ENCODE peak calls at places on chromosomes 2 and 18, in eight cellular contexts. U is IMR-90, A is mucosa of descending colon, M is MM.1S, W is cardiac muscle cell, B is A549, P is left ventricle myocardium inferior, F is ascending aorta. I is an unnamed sample.

GRCh38 chr2:205171541-205171940 is 510.8 kb upstream of the NRP2 start:
- DNase-seq in F (no peak), B (no peak), A (no peak), W (no peak), P (no peak), M (no peak), U (no peak), I (no peak)

GRCh38 chr2:207480521-207481034 is 49.2 kb upstream of the CREB1 start:
- DNase-seq in A (no peak), B (no peak), F (no peak), P (no peak), W (no peak), M (no peak), U (no peak), I (no peak)

GRCh38 chr2:71950256-71951066 is 197.2 kb downstream of the CYP26B1 start:
- DNase-seq in P (peak; percentile 80), A (no peak), B (no peak), U (no peak), W (no peak), M (no peak), F (no peak), I (no peak)

GRCh38 chr2:190121971-190122370 is 59.4 kb upstream of the MSTN start:
- DNase-seq in F (no peak), A (no peak), U (peak; percentile 41), B (peak; percentile 32), P (no peak), W (peak; percentile 12), M (peak; percentile 18), I (peak; percentile 17)

GRCh38 chr2:85846411-85846810 is 42.4 kb downstream of the ST3GAL5 start:
- DNase-seq in P (no peak), A (no peak), M (no peak), W (no peak), U (peak; percentile 91), B (no peak), F (no peak), I (no peak)

GRCh38 chr2:5990021-5990420 is 297.8 kb downstream of the SOX11 start:
- DNase-seq in W (no peak), U (no peak), M (no peak), P (no peak), F (no peak), B (no peak), A (no peak), I (no peak)

GRCh38 chr2:228613133-228613532 is 431.6 kb upstream of the SPHKAP start:
- DNase-seq in M (no peak), B (peak; percentile 5), A (no peak), W (no peak), U (peak; percentile 95), F (no peak), P (no peak), I (no peak)

GRCh38 chr2:203328735-203329549 is 748 bp downstream of the ABI2 start:
- DNase-seq in B (peak; percentile 28), M (peak; percentile 27), F (no peak), U (peak; percentile 30), A (peak; percentile 32), P (peak; percentile 57), W (peak; percentile 66), I (peak; percentile 65)

GRCh38 chr2:182744490-182744889 is 28.4 kb downstream of the DNAJC10 start:
- DNase-seq in U (peak; percentile 18), W (no peak), F (no peak), A (no peak), P (no peak), M (no peak), B (no peak), I (no peak)

GRCh38 chr2:224947566-224947965 is 94.7 kb downstream of the DOCK10 start:
- DNase-seq in F (no peak), P (no peak), W (no peak), A (no peak), U (peak; percentile 22), B (no peak), M (no peak), I (no peak)

GRCh38 chr2:64650257-64650656 is 3.5 kb downstream of the SERTAD2 start:
- DNase-seq in B (no peak), W (no peak), M (no peak), F (no peak), U (no peak), P (no peak), A (no peak), I (no peak)

GRCh38 chr2:95058989-95059601 is 33.6 kb downstream of the MAL start:
- DNase-seq in P (no peak), A (no peak), M (no peak), W (no peak), U (no peak), F (no peak), B (no peak), I (no peak)

GRCh38 chr2:177474904-177475474 is 82.4 kb downstream of the AGPS start:
- DNase-seq in F (no peak), P (no peak), B (no peak), M (no peak), U (peak; percentile 52), W (no peak), A (no peak), I (no peak)

GRCh38 chr18:62768172-62768943 is 53.0 kb downstream of the PHLPP1 start:
- DNase-seq in W (no peak), A (no peak), M (no peak), B (no peak), F (no peak), U (no peak), P (no peak), I (no peak)

GRCh38 chr18:46343940-46344372 is 239.8 kb downstream of the HAUS1 start:
- DNase-seq in F (no peak), M (peak; percentile 91), P (peak; percentile 40), U (no peak), B (no peak), W (no peak), A (no peak), I (no peak)

GRCh38 chr2:69734040-69734611 is 7.8 kb upstream of the ANXA4 start:
- DNase-seq in U (no peak), B (peak; percentile 82), P (no peak), W (no peak), F (no peak), A (no peak), M (no peak), I (peak; percentile 61)

GRCh38 chr2:194166818-194167217 is 1490.2 kb upstream of the SLC39A10 start:
- DNase-seq in U (no peak), F (no peak), B (peak; percentile 38), P (no peak), M (peak; percentile 33), A (peak; percentile 30), W (peak; percentile 61), I (peak; percentile 15)

DNA sequence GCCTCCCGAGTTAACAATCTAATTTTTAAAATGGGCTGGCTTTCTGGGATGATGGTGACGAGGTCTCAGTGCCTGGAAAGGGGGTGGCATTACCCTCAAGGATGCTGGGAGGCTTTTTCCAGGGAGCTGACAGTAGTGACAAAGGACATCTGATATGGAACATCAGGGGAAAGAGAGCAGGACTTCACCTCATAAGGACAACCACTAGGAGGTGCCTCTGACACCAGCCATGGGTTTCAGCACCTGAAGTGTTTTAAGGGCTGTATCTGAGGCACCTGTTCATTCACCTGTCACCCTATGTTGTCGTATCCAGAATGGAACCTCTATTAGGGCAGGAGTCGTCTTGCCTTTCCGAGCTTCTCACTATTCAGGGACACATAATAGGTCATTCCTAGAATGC is 10.8 kb downstream of the IL36B start:
- DNase-seq in U (no peak), W (no peak), P (no peak), A (no peak), F (no peak), M (peak; percentile 37), B (peak; percentile 11), I (peak; percentile 41)
- TF ChIP-seq CTCF in U (no peak), W (no peak), P (no peak), A (no peak), F (no peak), M (peak; percentile 39), B (no peak), I (peak; percentile 26)

DNA sequence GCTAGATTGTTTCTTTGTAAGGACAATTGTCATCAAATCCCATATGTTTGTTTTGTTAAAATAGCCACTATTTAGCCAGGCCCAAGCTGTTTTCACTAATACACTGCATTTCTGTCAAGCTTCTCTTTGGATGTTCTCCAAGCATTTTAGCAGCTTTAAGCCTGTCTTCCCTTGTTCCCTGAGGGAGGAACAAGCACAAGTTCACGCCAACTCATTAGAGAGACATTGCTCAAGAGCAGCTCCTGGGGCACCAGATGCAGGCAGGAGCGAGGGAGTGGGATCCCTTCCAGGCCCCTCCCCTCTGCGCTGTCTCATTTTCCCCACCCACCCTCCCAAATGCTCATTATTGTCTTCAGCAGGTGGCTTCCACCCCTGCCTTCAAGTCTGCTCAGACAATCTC is 32.6 kb upstream of the PPP3R1 start:
- DNase-seq in B (no peak), M (no peak), F (no peak), P (peak; percentile 69), U (peak; percentile 65), A (peak; percentile 8), W (no peak), I (no peak)
- H3K4me1 ChIP-seq in B (peaks cover 3% of the 10 kb centered on the region), M (peaks cover 16% of the 10 kb centered on the region), F (peaks cover 6% of the 10 kb centered on the region), P (peaks cover 31% of the 10 kb centered on the region), U (no peaks in the 10 kb centered on the region), A (no peaks in the 10 kb centered on the region), W (peaks cover 4% of the 10 kb centered on the region), I (no peaks in the 10 kb centered on the region)

DNA sequence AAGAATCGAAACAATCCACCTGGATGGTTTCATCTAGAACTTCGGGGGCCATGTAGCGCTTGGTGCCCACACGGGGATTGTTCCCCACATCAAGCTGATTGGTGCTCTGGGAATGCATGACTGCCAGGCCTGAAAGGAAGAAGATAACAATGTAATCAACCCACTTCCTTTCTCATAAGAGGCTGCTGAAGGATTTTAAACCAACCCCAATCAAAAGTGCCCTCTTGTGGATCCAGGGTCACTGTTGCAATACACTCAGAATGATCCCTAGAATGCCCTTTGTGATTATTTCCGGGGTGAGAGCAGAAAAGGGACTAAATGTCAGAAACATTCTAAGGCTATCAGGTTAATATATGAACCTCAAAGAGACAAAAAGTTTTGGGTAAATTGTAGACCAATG is 115.2 kb downstream of the ACVR1 start:
- DNase-seq in F (no peak), P (no peak), M (peak; percentile 25), W (no peak), U (no peak), B (no peak), A (no peak), I (no peak)
- TF ChIP-seq CTCF in F (no peak), P (no peak), M (peak; percentile 14), W (no peak), U (no peak), B (no peak), A (no peak), I (no peak)

GRCh38 chr18:21327101-21327500 is 85.1 kb downstream of the GREB1L start:
- DNase-seq in W (no peak), U (no peak), A (no peak), P (no peak), F (no peak), M (no peak), B (no peak), I (peak; percentile 12)

GRCh38 chr18:21315741-21316187 is 73.7 kb downstream of the GREB1L start:
- DNase-seq in P (no peak), U (no peak), A (no peak), F (no peak), M (no peak), W (peak; percentile 52), B (peak; percentile 37), I (peak; percentile 96)

GRCh38 chr18:21316296-21316695 is 74.3 kb downstream of the GREB1L start:
- DNase-seq in M (no peak), W (no peak), B (no peak), P (no peak), U (no peak), A (no peak), F (no peak), I (no peak)

DNA sequence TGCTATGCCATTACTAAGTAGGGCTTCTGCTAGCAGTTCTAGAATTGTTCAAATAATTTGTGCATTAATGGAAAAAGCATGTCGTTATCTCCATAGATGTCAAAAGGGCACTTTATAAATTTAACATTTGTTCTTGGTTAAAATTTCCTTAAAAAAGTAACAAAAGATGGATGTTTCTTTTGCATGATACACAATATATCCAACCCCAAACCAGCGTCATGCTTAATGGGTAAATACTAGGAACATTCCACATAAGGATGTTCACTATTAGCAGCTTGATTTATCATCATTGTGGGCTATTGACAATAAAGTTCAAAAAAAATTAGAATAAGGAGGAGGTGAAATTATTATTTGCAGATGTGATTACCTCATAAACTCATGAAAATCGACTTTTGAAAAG is 79.7 kb downstream of the GREB1L start:
- DNase-seq in F (no peak), B (no peak), A (no peak), M (no peak), P (no peak), U (no peak), W (no peak), I (no peak)
- H3K4me1 ChIP-seq in F (no peaks in the 10 kb centered on the region), B (no peaks in the 10 kb centered on the region), A (no peaks in the 10 kb centered on the region), M (no peaks in the 10 kb centered on the region), P (no peaks in the 10 kb centered on the region), U (no peaks in the 10 kb centered on the region), W (no peaks in the 10 kb centered on the region), I (peaks cover 16% of the 10 kb centered on the region)